ENCODE peak calls at places on chromosomes 11 and 22, in eight cellular contexts. One of them, this sample, is unnamed.

GRCh38 chr22:43241138-43241597 is 54.2 kb upstream of the TTLL12 start:
- DNase-seq in ovary: peak; percentile 60
- DNase-seq in tibial nerve: no peak
- DNase-seq in Peyer's patch: no peak
- DNase-seq in IMR-90: no peak
- DNase-seq in A549: no peak
- DNase-seq in heart left ventricle: no peak
- DNase-seq in adrenal gland: no peak
- DNase-seq in this sample: no peak

GRCh38 chr11:12537778-12538401 is 136.3 kb upstream of the TEAD1 start:
- DNase-seq in adrenal gland: no peak
- DNase-seq in ovary: no peak
- DNase-seq in tibial nerve: peak; percentile 28
- DNase-seq in A549: no peak
- DNase-seq in IMR-90: peak; percentile 58
- DNase-seq in heart left ventricle: no peak
- DNase-seq in Peyer's patch: no peak
- DNase-seq in this sample: no peak

GRCh38 chr11:93547768-93548167 is 4.6 kb upstream of the SMCO4 start:
- DNase-seq in adrenal gland: no peak
- DNase-seq in IMR-90: no peak
- DNase-seq in ovary: no peak
- DNase-seq in heart left ventricle: no peak
- DNase-seq in tibial nerve: no peak
- DNase-seq in A549: no peak
- DNase-seq in Peyer's patch: no peak
- DNase-seq in this sample: no peak

GRCh38 chr11:92440701-92441338 is 216.2 kb downstream of the FAT3 start:
- DNase-seq in adrenal gland: no peak
- DNase-seq in ovary: no peak
- DNase-seq in Peyer's patch: no peak
- DNase-seq in tibial nerve: no peak
- DNase-seq in heart left ventricle: no peak
- DNase-seq in A549: no peak
- DNase-seq in IMR-90: no peak
- DNase-seq in this sample: no peak

GRCh38 chr22:30643055-30643875 is 7.7 kb downstream of the SLC35E4 start:
- DNase-seq in IMR-90: no peak
- DNase-seq in tibial nerve: no peak
- DNase-seq in adrenal gland: no peak
- DNase-seq in A549: no peak
- DNase-seq in ovary: no peak
- DNase-seq in heart left ventricle: peak; percentile 64
- DNase-seq in Peyer's patch: no peak
- DNase-seq in this sample: no peak

GRCh38 chr11:73372371-73372993 is 3.7 kb upstream of the RELT start:
- DNase-seq in Peyer's patch: no peak
- DNase-seq in ovary: no peak
- DNase-seq in adrenal gland: no peak
- DNase-seq in A549: peak; percentile 48
- DNase-seq in tibial nerve: no peak
- DNase-seq in heart left ventricle: peak; percentile 54
- DNase-seq in IMR-90: no peak
- DNase-seq in this sample: no peak

GRCh38 chr11:47348859-47349258 is 3.6 kb downstream of the MYBPC3 start:
- DNase-seq in IMR-90: peak; percentile 22
- DNase-seq in heart left ventricle: no peak
- DNase-seq in adrenal gland: no peak
- DNase-seq in tibial nerve: no peak
- DNase-seq in ovary: no peak
- DNase-seq in Peyer's patch: no peak
- DNase-seq in A549: peak; percentile 63
- DNase-seq in this sample: no peak

GRCh38 chr22:39868741-39869140 is 24.8 kb downstream of the ENTHD1 start:
- DNase-seq in IMR-90: no peak
- DNase-seq in ovary: no peak
- DNase-seq in adrenal gland: no peak
- DNase-seq in Peyer's patch: no peak
- DNase-seq in heart left ventricle: no peak
- DNase-seq in tibial nerve: no peak
- DNase-seq in A549: no peak
- DNase-seq in this sample: no peak

GRCh38 chr22:20514658-20515406 is 7.4 kb downstream of the MED15 start:
- DNase-seq in A549: peak; percentile 31
- DNase-seq in heart left ventricle: no peak
- DNase-seq in adrenal gland: peak; percentile 77
- DNase-seq in tibial nerve: no peak
- DNase-seq in Peyer's patch: no peak
- DNase-seq in ovary: no peak
- DNase-seq in IMR-90: peak; percentile 96
- DNase-seq in this sample: no peak

GRCh38 chr11:87743002-87743401 is 432.2 kb downstream of the RAB38 start:
- DNase-seq in adrenal gland: no peak
- DNase-seq in tibial nerve: no peak
- DNase-seq in Peyer's patch: no peak
- DNase-seq in IMR-90: no peak
- DNase-seq in ovary: no peak
- DNase-seq in heart left ventricle: no peak
- DNase-seq in A549: no peak
- DNase-seq in this sample: no peak

GRCh38 chr22:20645954-20646353 is 128.0 kb upstream of the SERPIND1 start:
- DNase-seq in Peyer's patch: no peak
- DNase-seq in adrenal gland: no peak
- DNase-seq in IMR-90: no peak
- DNase-seq in A549: no peak
- DNase-seq in ovary: no peak
- DNase-seq in heart left ventricle: no peak
- DNase-seq in tibial nerve: no peak
- DNase-seq in this sample: no peak

GRCh38 chr22:37571258-37571991 is 8.5 kb downstream of the LGALS2 start:
- DNase-seq in ovary: no peak
- DNase-seq in heart left ventricle: peak; percentile 23
- DNase-seq in adrenal gland: no peak
- DNase-seq in Peyer's patch: no peak
- DNase-seq in IMR-90: peak; percentile 26
- DNase-seq in A549: peak; percentile 57
- DNase-seq in tibial nerve: no peak
- DNase-seq in this sample: no peak

GRCh38 chr22:30000566-30000965 is 79.7 kb upstream of the HORMAD2 start:
- DNase-seq in Peyer's patch: no peak
- DNase-seq in IMR-90: peak; percentile 82
- DNase-seq in ovary: no peak
- DNase-seq in tibial nerve: no peak
- DNase-seq in A549: no peak
- DNase-seq in heart left ventricle: no peak
- DNase-seq in adrenal gland: no peak
- DNase-seq in this sample: no peak

GRCh38 chr22:27766679-27767078 is 34.9 kb downstream of the MN1 start:
- DNase-seq in A549: no peak
- DNase-seq in IMR-90: no peak
- DNase-seq in adrenal gland: no peak
- DNase-seq in ovary: no peak
- DNase-seq in Peyer's patch: no peak
- DNase-seq in tibial nerve: no peak
- DNase-seq in heart left ventricle: peak; percentile 1
- DNase-seq in this sample: no peak

GRCh38 chr11:125569913-125570621 is 790 bp downstream of the EI24 start:
- DNase-seq in A549: no peak
- DNase-seq in IMR-90: peak; percentile 18
- DNase-seq in Peyer's patch: no peak
- DNase-seq in heart left ventricle: no peak
- DNase-seq in tibial nerve: no peak
- DNase-seq in ovary: no peak
- DNase-seq in adrenal gland: no peak
- DNase-seq in this sample: no peak

GRCh38 chr11:11450744-11451362 is 97.8 kb upstream of the CSNK2A3 start:
- DNase-seq in ovary: no peak
- DNase-seq in heart left ventricle: no peak
- DNase-seq in adrenal gland: no peak
- DNase-seq in Peyer's patch: no peak
- DNase-seq in A549: peak; percentile 19
- DNase-seq in tibial nerve: no peak
- DNase-seq in IMR-90: peak; percentile 87
- DNase-seq in this sample: no peak

GRCh38 chr11:134925432-134925831 is 513.4 kb upstream of the B3GAT1 start:
- DNase-seq in Peyer's patch: no peak
- DNase-seq in A549: no peak
- DNase-seq in IMR-90: no peak
- DNase-seq in heart left ventricle: no peak
- DNase-seq in tibial nerve: no peak
- DNase-seq in adrenal gland: no peak
- DNase-seq in ovary: no peak
- DNase-seq in this sample: no peak

GRCh38 chr11:123188508-123189165 is 6.4 kb downstream of the CLMP start:
- DNase-seq in A549: no peak
- DNase-seq in IMR-90: peak; percentile 99
- DNase-seq in tibial nerve: no peak
- DNase-seq in Peyer's patch: no peak
- DNase-seq in adrenal gland: no peak
- DNase-seq in heart left ventricle: no peak
- DNase-seq in ovary: no peak
- DNase-seq in this sample: peak; percentile 21

DNA sequence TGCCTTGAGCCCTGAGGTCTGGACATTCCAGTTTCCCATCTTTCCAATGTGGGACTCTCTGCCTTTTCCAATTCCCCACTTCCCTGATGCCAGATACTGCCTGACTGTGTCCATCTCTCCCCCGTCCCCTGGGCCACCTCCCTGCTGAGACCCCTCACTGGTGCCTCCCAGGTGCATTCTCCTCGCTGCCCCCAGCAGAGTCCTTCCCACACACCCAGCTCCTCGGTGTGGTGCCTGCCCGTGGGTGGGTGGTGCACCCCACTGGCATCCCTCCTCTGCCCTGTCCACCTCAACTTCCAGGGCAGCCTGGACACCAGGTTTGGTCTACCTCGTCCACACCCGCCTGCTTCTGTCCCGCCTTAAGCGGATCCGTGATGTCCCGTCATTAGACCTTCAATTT is 4.9 kb upstream of the MRGPRF start:
- DNase-seq in A549: no peak
- DNase-seq in IMR-90: no peak
- DNase-seq in heart left ventricle: no peak
- DNase-seq in tibial nerve: no peak
- DNase-seq in adrenal gland: no peak
- DNase-seq in Peyer's patch: no peak
- DNase-seq in ovary: no peak
- DNase-seq in this sample: no peak
- H3K27ac ChIP-seq in A549: no peak overlapping the region
- H3K27ac ChIP-seq in IMR-90: no peak overlapping the region
- H3K27ac ChIP-seq in heart left ventricle: no peak overlapping the region
- H3K27ac ChIP-seq in tibial nerve: no peak overlapping the region
- H3K27ac ChIP-seq in adrenal gland: no peak overlapping the region
- H3K27ac ChIP-seq in Peyer's patch: no peak overlapping the region
- H3K27ac ChIP-seq in ovary: no peak overlapping the region
- H3K27ac ChIP-seq in this sample: no peak overlapping the region

DNA sequence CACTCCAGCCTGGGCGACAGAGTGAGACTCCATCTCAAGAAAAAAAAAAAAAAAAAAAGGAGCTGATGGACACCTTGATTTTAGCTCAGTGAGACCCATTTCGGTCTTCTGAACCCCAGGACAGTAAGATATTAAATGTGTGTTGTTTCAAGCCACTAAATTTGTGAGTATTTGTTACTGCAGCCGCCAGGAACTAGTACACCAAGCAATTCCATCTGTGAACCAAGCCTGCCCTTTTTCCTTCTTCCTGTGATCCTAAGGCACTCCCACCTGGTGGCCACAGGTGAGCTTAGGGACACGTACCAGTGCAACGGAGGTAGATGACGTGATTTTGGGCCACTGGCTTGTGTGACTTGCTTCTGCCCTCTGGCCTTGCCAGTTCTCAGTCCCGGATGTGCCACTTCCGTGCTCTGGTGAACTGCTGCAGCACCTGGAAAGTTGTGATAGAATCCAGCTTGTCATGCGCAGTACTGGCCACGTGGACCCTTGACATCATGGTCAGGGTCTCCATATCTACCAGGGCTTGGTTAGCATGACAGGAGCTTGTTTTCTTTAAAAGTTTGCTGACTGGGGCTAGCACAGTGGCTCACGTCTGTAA is 19.6 kb upstream of the ATXN10 start:
- DNase-seq in IMR-90: no peak
- DNase-seq in heart left ventricle: no peak
- DNase-seq in adrenal gland: no peak
- DNase-seq in A549: no peak
- DNase-seq in ovary: no peak
- DNase-seq in Peyer's patch: no peak
- DNase-seq in tibial nerve: no peak
- DNase-seq in this sample: no peak
- TF ChIP-seq POLR2A in IMR-90: no peak
- TF ChIP-seq POLR2A in heart left ventricle: no peak
- TF ChIP-seq POLR2A in adrenal gland: no peak
- TF ChIP-seq POLR2A in A549: no peak
- TF ChIP-seq POLR2A in ovary: no peak
- TF ChIP-seq POLR2A in Peyer's patch: no peak
- TF ChIP-seq POLR2A in tibial nerve: no peak
- TF ChIP-seq POLR2A in this sample: no peak

GRCh38 chr11:117095301-117096139 is 2.7 kb downstream of the SIK3 start:
- DNase-seq in IMR-90: peak; percentile 52
- DNase-seq in ovary: no peak
- DNase-seq in A549: no peak
- DNase-seq in tibial nerve: no peak
- DNase-seq in adrenal gland: no peak
- DNase-seq in Peyer's patch: no peak
- DNase-seq in heart left ventricle: no peak
- DNase-seq in this sample: no peak

GRCh38 chr11:117094776-117095175 is 3.5 kb downstream of the SIK3 start:
- DNase-seq in adrenal gland: no peak
- DNase-seq in IMR-90: peak; percentile 56
- DNase-seq in ovary: no peak
- DNase-seq in A549: no peak
- DNase-seq in heart left ventricle: no peak
- DNase-seq in Peyer's patch: no peak
- DNase-seq in tibial nerve: no peak
- DNase-seq in this sample: peak; percentile 41

GRCh38 chr11:117097567-117098268 is 510 bp downstream of the SIK3 start:
- DNase-seq in Peyer's patch: peak; percentile 74
- DNase-seq in heart left ventricle: peak; percentile 51
- DNase-seq in tibial nerve: no peak
- DNase-seq in A549: no peak
- DNase-seq in adrenal gland: peak; percentile 48
- DNase-seq in ovary: no peak
- DNase-seq in IMR-90: no peak
- DNase-seq in this sample: peak; percentile 61

GRCh38 chr11:117096973-117097566 is 1.2 kb downstream of the SIK3 start:
- DNase-seq in A549: no peak
- DNase-seq in heart left ventricle: no peak
- DNase-seq in adrenal gland: no peak
- DNase-seq in tibial nerve: no peak
- DNase-seq in Peyer's patch: no peak
- DNase-seq in IMR-90: no peak
- DNase-seq in ovary: no peak
- DNase-seq in this sample: no peak

GRCh38 chr11:117096140-117096972 is 1.9 kb downstream of the SIK3 start:
- DNase-seq in adrenal gland: no peak
- DNase-seq in IMR-90: no peak
- DNase-seq in heart left ventricle: no peak
- DNase-seq in tibial nerve: no peak
- DNase-seq in A549: peak; percentile 56
- DNase-seq in ovary: no peak
- DNase-seq in Peyer's patch: no peak
- DNase-seq in this sample: peak; percentile 23
- H3K4me1 ChIP-seq in adrenal gland: peaks cover 56% of the 10 kb centered on the region
- H3K4me1 ChIP-seq in IMR-90: peaks cover 16% of the 10 kb centered on the region
- H3K4me1 ChIP-seq in heart left ventricle: peaks cover 58% of the 10 kb centered on the region
- H3K4me1 ChIP-seq in tibial nerve: peaks cover 28% of the 10 kb centered on the region
- H3K4me1 ChIP-seq in A549: peaks cover 51% of the 10 kb centered on the region
- H3K4me1 ChIP-seq in ovary: peaks cover 22% of the 10 kb centered on the region
- H3K4me1 ChIP-seq in Peyer's patch: no peaks in the 10 kb centered on the region
- H3K4me1 ChIP-seq in this sample: peaks cover 66% of the 10 kb centered on the region

GRCh38 chr22:25027552-25027951 is 75.0 kb downstream of the KIAA1671 start:
- DNase-seq in tibial nerve: no peak
- DNase-seq in Peyer's patch: peak; percentile 70
- DNase-seq in A549: no peak
- DNase-seq in adrenal gland: no peak
- DNase-seq in IMR-90: no peak
- DNase-seq in ovary: no peak
- DNase-seq in heart left ventricle: peak; percentile 35
- DNase-seq in this sample: no peak
- H3K27ac ChIP-seq in tibial nerve: peak overlapping the region; percentile 64
- H3K27ac ChIP-seq in Peyer's patch: peak overlapping the region; percentile 92
- H3K27ac ChIP-seq in A549: no peak overlapping the region
- H3K27ac ChIP-seq in adrenal gland: no peak overlapping the region
- H3K27ac ChIP-seq in IMR-90: no peak overlapping the region
- H3K27ac ChIP-seq in ovary: no peak overlapping the region
- H3K27ac ChIP-seq in heart left ventricle: no peak overlapping the region
- H3K27ac ChIP-seq in this sample: no peak overlapping the region

This sample was measured in thyroid gland.